ENCODE peak calls at places on chromosomes 16 and 17, in nine cellular contexts. W is EL; C is aorta; X is progenitor cell of endocrine pancreas; R is fibroblast of pulmonary artery; I is stimulated activated effector memory CD8-positive, alpha-beta T cell treated with anti-CD3 and anti-CD28 coated beads, Interleukin-12 subunit alpha, Interleukin-12 subunit beta, amount 100 ng/mL, for 72 hours; H is T-helper 2 cell; F is GF-D8; O is ovary. M is an unnamed sample.

GRCh38 chr16:71297252-71297651 is 8.1 kb upstream of the CMTR2 start:
- DNase-seq in C (no peak), O (no peak), R (peak), W (no peak), H (no peak), F (no peak), I (no peak), X (no peak), M (peak)

GRCh38 chr17:50423553-50424159 is 2.4 kb upstream of the ACSF2 start:
- DNase-seq in W (peak), R (peak), F (no peak), I (no peak), C (no peak), H (no peak), O (peak), X (no peak), M (peak)

GRCh38 chr17:8789743-8790142 is 9.4 kb downstream of the MFSD6L start:
- DNase-seq in O (no peak), W (no peak), R (no peak), F (no peak), C (no peak), X (no peak), I (no peak), H (no peak), M (no peak)

GRCh38 chr17:76432712-76433336 is 20.1 kb downstream of the UBE2O start:
- DNase-seq in C (no peak), R (peak), H (no peak), I (no peak), F (no peak), W (peak), O (no peak), X (no peak), M (peak)

GRCh38 chr17:79461041-79461440 is 149.8 kb downstream of the RBFOX3 start:
- DNase-seq in R (peak), H (no peak), F (no peak), C (no peak), W (peak), I (no peak), O (no peak), X (no peak), M (peak)

GRCh38 chr17:42519546-42520444 is 16.2 kb upstream of the NAGLU start:
- DNase-seq in F (peak), I (no peak), C (peak), H (no peak), R (peak), W (peak), X (no peak), O (peak), M (peak)

GRCh38 chr16:47299587-47299986 is 155.8 kb upstream of the NETO2 start:
- DNase-seq in H (no peak), R (no peak), F (no peak), W (no peak), I (no peak), O (no peak), C (peak), X (no peak), M (no peak)

GRCh38 chr17:82267575-82268379 is 5.7 kb downstream of the CSNK1D start:
- DNase-seq in C (peak), O (peak), F (no peak), I (no peak), R (peak), H (no peak), X (no peak), W (peak), M (peak)

GRCh38 chr16:27106305-27106704 is 39.6 kb downstream of the C16orf82 start:
- DNase-seq in R (no peak), I (no peak), W (no peak), F (no peak), H (no peak), O (no peak), X (no peak), C (no peak), M (no peak)

GRCh38 chr16:55478827-55479559 is at the start of gene MMP2:
- DNase-seq in R (peak), O (peak), W (peak), H (no peak), X (peak), I (no peak), C (peak), F (no peak), M (peak)

GRCh38 chr17:39872700-39873099 is 4.7 kb downstream of the ZPBP2 start:
- DNase-seq in X (no peak), R (peak), H (no peak), C (no peak), F (no peak), O (no peak), W (peak), I (no peak), M (peak)

GRCh38 chr17:65627892-65628622 is 66.6 kb upstream of the AXIN2 start:
- DNase-seq in X (no peak), W (peak), F (no peak), I (no peak), R (peak), H (no peak), C (no peak), O (peak), M (peak)

GRCh38 chr16:3511286-3512180 is 10.7 kb downstream of the CLUAP1 start:
- DNase-seq in W (no peak), X (no peak), I (no peak), C (peak), H (no peak), F (no peak), R (no peak), O (no peak), M (no peak)

GRCh38 chr16:84086996-84087395 is 29.7 kb downstream of the MBTPS1 start:
- DNase-seq in H (no peak), R (no peak), I (no peak), W (no peak), F (no peak), O (no peak), X (no peak), C (no peak), M (no peak)

GRCh38 chr16:57863434-57864160 is 61.3 kb upstream of the KIFC3 start:
- DNase-seq in R (peak), C (peak), I (no peak), H (no peak), X (no peak), W (peak), O (peak), F (peak), M (peak)

GRCh38 chr17:17377568-17377967 is 74.4 kb downstream of the NT5M start:
- DNase-seq in H (no peak), X (no peak), R (no peak), O (no peak), W (no peak), F (no peak), C (peak), I (no peak), M (no peak)

GRCh38 chr17:57243171-57243622 is 13.1 kb upstream of the MSI2 start:
- DNase-seq in H (peak), F (peak), I (peak), O (peak), X (peak), R (peak), W (peak), C (peak), M (peak)

GRCh38 chr17:1168537-1169234 is 11.1 kb downstream of the ABR start:
- DNase-seq in O (no peak), W (no peak), C (no peak), H (no peak), I (no peak), F (no peak), R (no peak), X (no peak), M (no peak)

GRCh38 chr17:49403514-49404289 is 11.0 kb downstream of the PHB1 start:
- DNase-seq in F (no peak), C (peak), I (no peak), X (no peak), R (no peak), H (no peak), W (no peak), O (no peak), M (no peak)

GRCh38 chr17:65093930-65094329 is 37.4 kb upstream of the GNA13 start:
- DNase-seq in F (no peak), X (no peak), R (no peak), C (no peak), I (no peak), W (no peak), H (no peak), O (no peak), M (no peak)

GRCh38 chr17:48564200-48565023 is 13.7 kb downstream of the HOXB4 start:
- DNase-seq in I (no peak), C (no peak), R (no peak), H (no peak), F (no peak), X (no peak), O (no peak), W (no peak), M (no peak)

GRCh38 chr17:67689534-67690177 is 28.1 kb upstream of the NOL11 start:
- DNase-seq in F (peak), R (peak), H (no peak), X (peak), C (no peak), O (peak), I (peak), W (peak), M (peak)

GRCh38 chr16:12583237-12583897 is 220.3 kb downstream of the CPPED1 start:
- DNase-seq in F (no peak), O (no peak), I (no peak), H (no peak), R (no peak), W (no peak), C (peak), X (no peak), M (no peak)

M was measured in EH.